ENCODE peak calls at places on chromosomes 5 and 9, in six cellular contexts. One of them, this sample, is unnamed.

GRCh38 chr9:90299963-90300362 is 342.7 kb downstream of the DIRAS2 start:
- DNase-seq in PC-3: no peak
- DNase-seq in HFFc6: no peak
- DNase-seq in cardiac fibroblast: no peak
- DNase-seq in heart left ventricle: no peak
- DNase-seq in WERI-Rb-1: peak
- DNase-seq in this sample: no peak

GRCh38 chr9:108963459-108964143 is 29.4 kb downstream of the ABITRAM start:
- DNase-seq in cardiac fibroblast: peak
- DNase-seq in HFFc6: peak
- DNase-seq in heart left ventricle: peak
- DNase-seq in WERI-Rb-1: no peak
- DNase-seq in PC-3: no peak
- DNase-seq in this sample: no peak

GRCh38 chr5:18789216-18789615 is 1155.0 kb downstream of the TAF11L14 start:
- DNase-seq in WERI-Rb-1: no peak
- DNase-seq in HFFc6: no peak
- DNase-seq in heart left ventricle: no peak
- DNase-seq in cardiac fibroblast: no peak
- DNase-seq in PC-3: no peak
- DNase-seq in this sample: no peak

GRCh38 chr9:3848445-3849114 is 322.8 kb upstream of the RFX3 start:
- DNase-seq in cardiac fibroblast: peak
- DNase-seq in PC-3: peak
- DNase-seq in heart left ventricle: no peak
- DNase-seq in WERI-Rb-1: peak
- DNase-seq in HFFc6: no peak
- DNase-seq in this sample: no peak

GRCh38 chr5:126403156-126403555 is 20.1 kb upstream of the GRAMD2B start:
- DNase-seq in cardiac fibroblast: peak
- DNase-seq in HFFc6: no peak
- DNase-seq in heart left ventricle: no peak
- DNase-seq in WERI-Rb-1: no peak
- DNase-seq in PC-3: no peak
- DNase-seq in this sample: no peak

GRCh38 chr5:174348582-174348981 is 303.1 kb downstream of the NSG2 start:
- DNase-seq in cardiac fibroblast: peak
- DNase-seq in heart left ventricle: no peak
- DNase-seq in PC-3: no peak
- DNase-seq in HFFc6: no peak
- DNase-seq in WERI-Rb-1: no peak
- DNase-seq in this sample: no peak

GRCh38 chr9:105697871-105698270 is 3.5 kb downstream of the TMEM38B start:
- DNase-seq in HFFc6: no peak
- DNase-seq in heart left ventricle: no peak
- DNase-seq in cardiac fibroblast: peak
- DNase-seq in WERI-Rb-1: no peak
- DNase-seq in PC-3: no peak
- DNase-seq in this sample: no peak

GRCh38 chr5:72543365-72543764 is 36.2 kb upstream of the ZNF366 start:
- DNase-seq in cardiac fibroblast: peak
- DNase-seq in HFFc6: peak
- DNase-seq in heart left ventricle: no peak
- DNase-seq in WERI-Rb-1: no peak
- DNase-seq in PC-3: no peak
- DNase-seq in this sample: no peak

GRCh38 chr5:111641533-111642230 is 115.3 kb downstream of the NREP start:
- DNase-seq in PC-3: peak
- DNase-seq in WERI-Rb-1: no peak
- DNase-seq in HFFc6: peak
- DNase-seq in heart left ventricle: no peak
- DNase-seq in cardiac fibroblast: peak
- DNase-seq in this sample: no peak

GRCh38 chr9:17731308-17731707 is 152.4 kb downstream of the SH3GL2 start:
- DNase-seq in cardiac fibroblast: no peak
- DNase-seq in WERI-Rb-1: no peak
- DNase-seq in heart left ventricle: no peak
- DNase-seq in PC-3: no peak
- DNase-seq in HFFc6: no peak
- DNase-seq in this sample: no peak

GRCh38 chr5:151174612-151175101 is 17.1 kb upstream of the ANXA6 start:
- DNase-seq in HFFc6: no peak
- DNase-seq in heart left ventricle: peak
- DNase-seq in cardiac fibroblast: no peak
- DNase-seq in WERI-Rb-1: no peak
- DNase-seq in PC-3: no peak
- DNase-seq in this sample: no peak

GRCh38 chr5:124285071-124285470 is 461.4 kb downstream of the ZNF608 start:
- DNase-seq in PC-3: no peak
- DNase-seq in WERI-Rb-1: no peak
- DNase-seq in heart left ventricle: no peak
- DNase-seq in cardiac fibroblast: no peak
- DNase-seq in HFFc6: no peak
- DNase-seq in this sample: no peak

GRCh38 chr5:11584008-11584407 is 320.2 kb downstream of the CTNND2 start:
- DNase-seq in cardiac fibroblast: peak
- DNase-seq in HFFc6: no peak
- DNase-seq in WERI-Rb-1: no peak
- DNase-seq in PC-3: peak
- DNase-seq in heart left ventricle: no peak
- DNase-seq in this sample: no peak

GRCh38 chr5:148268556-148268955 is at the start of gene SPINK13:
- DNase-seq in PC-3: peak
- DNase-seq in cardiac fibroblast: peak
- DNase-seq in WERI-Rb-1: no peak
- DNase-seq in HFFc6: peak
- DNase-seq in heart left ventricle: no peak
- DNase-seq in this sample: no peak

GRCh38 chr5:149310947-149311675 is 34.2 kb upstream of the GRPEL2 start:
- DNase-seq in WERI-Rb-1: peak
- DNase-seq in cardiac fibroblast: peak
- DNase-seq in heart left ventricle: peak
- DNase-seq in HFFc6: peak
- DNase-seq in PC-3: peak
- DNase-seq in this sample: peak

GRCh38 chr9:38096238-38096805 is 27.3 kb upstream of the SHB start:
- DNase-seq in HFFc6: no peak
- DNase-seq in heart left ventricle: no peak
- DNase-seq in cardiac fibroblast: no peak
- DNase-seq in WERI-Rb-1: no peak
- DNase-seq in PC-3: no peak
- DNase-seq in this sample: no peak

GRCh38 chr5:133480866-133481265 is 131.5 kb downstream of the FSTL4 start:
- DNase-seq in WERI-Rb-1: no peak
- DNase-seq in HFFc6: no peak
- DNase-seq in PC-3: no peak
- DNase-seq in heart left ventricle: no peak
- DNase-seq in cardiac fibroblast: no peak
- DNase-seq in this sample: no peak

GRCh38 chr9:79617395-79617794 is 45.6 kb downstream of the TLE4 start:
- DNase-seq in cardiac fibroblast: peak
- DNase-seq in WERI-Rb-1: no peak
- DNase-seq in PC-3: no peak
- DNase-seq in HFFc6: no peak
- DNase-seq in heart left ventricle: no peak
- DNase-seq in this sample: no peak

GRCh38 chr5:125302577-125302976 is 556.1 kb upstream of the ZNF608 start:
- DNase-seq in PC-3: peak
- DNase-seq in heart left ventricle: no peak
- DNase-seq in WERI-Rb-1: no peak
- DNase-seq in cardiac fibroblast: no peak
- DNase-seq in HFFc6: no peak
- DNase-seq in this sample: no peak

GRCh38 chr9:102985162-102985900 is 9.8 kb upstream of the CYLC2 start:
- DNase-seq in HFFc6: no peak
- DNase-seq in cardiac fibroblast: no peak
- DNase-seq in WERI-Rb-1: peak
- DNase-seq in PC-3: no peak
- DNase-seq in heart left ventricle: no peak
- DNase-seq in this sample: no peak

GRCh38 chr9:35798658-35799366 is 7.4 kb downstream of the NPR2 start:
- DNase-seq in HFFc6: peak
- DNase-seq in WERI-Rb-1: no peak
- DNase-seq in heart left ventricle: no peak
- DNase-seq in cardiac fibroblast: peak
- DNase-seq in PC-3: peak
- DNase-seq in this sample: peak

GRCh38 chr5:128378196-128378595 is 159.8 kb downstream of the FBN2 start:
- DNase-seq in heart left ventricle: no peak
- DNase-seq in PC-3: no peak
- DNase-seq in cardiac fibroblast: peak
- DNase-seq in WERI-Rb-1: no peak
- DNase-seq in HFFc6: no peak
- DNase-seq in this sample: no peak

GRCh38 chr5:175652741-175653663 is 4.9 kb upstream of the HRH2 start:
- DNase-seq in PC-3: no peak
- DNase-seq in cardiac fibroblast: no peak
- DNase-seq in heart left ventricle: no peak
- DNase-seq in HFFc6: no peak
- DNase-seq in WERI-Rb-1: no peak
- DNase-seq in this sample: peak

GRCh38 chr5:34008721-34009120 is 871 bp upstream of the AMACR start:
- DNase-seq in WERI-Rb-1: no peak
- DNase-seq in PC-3: no peak
- DNase-seq in cardiac fibroblast: peak
- DNase-seq in heart left ventricle: no peak
- DNase-seq in HFFc6: no peak
- DNase-seq in this sample: no peak
- TF ChIP-seq CTCF in WERI-Rb-1: no peak
- TF ChIP-seq CTCF in PC-3: no peak
- TF ChIP-seq CTCF in cardiac fibroblast: no peak
- TF ChIP-seq CTCF in heart left ventricle: no peak
- TF ChIP-seq CTCF in HFFc6: no peak
- TF ChIP-seq CTCF in this sample: no peak

DNA sequence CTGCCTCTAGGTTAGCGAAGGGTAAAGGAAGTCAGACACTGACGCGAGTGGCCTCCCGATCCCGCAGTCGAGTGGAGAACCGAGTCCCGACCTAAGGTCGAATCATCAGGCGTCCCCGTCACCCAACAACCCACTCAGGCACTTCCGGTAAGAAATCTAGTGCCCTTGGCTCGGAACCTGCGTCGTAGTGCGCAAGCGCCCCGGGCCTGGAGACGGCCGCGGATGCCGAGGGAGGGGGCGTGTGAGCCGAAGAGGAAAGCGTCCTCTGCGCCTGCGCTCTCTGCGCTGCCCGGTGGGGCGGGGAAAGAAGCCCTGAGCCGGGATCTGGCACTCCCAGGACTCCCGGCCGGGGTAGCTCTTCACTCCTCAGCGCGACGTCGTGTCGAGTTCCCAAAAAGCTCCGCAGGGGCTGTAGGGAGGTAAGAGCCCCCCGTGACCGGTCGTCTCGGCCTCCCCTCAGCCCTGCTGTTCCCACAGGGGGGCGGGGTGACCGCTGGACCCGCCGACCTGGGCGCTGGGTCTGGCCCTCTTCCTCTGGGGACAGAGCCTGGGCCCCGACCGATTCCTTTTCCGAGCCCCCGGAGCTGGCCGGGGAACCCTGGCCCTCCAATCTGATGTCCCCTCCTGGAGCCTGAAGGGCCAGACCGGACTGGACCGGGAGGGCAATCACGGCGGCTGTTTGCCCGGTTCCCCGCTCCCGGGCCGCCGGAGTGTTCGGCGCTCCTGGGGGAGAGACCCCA is at the start of gene ZFYVE16:
- DNase-seq in heart left ventricle: peak
- DNase-seq in cardiac fibroblast: peak
- DNase-seq in WERI-Rb-1: peak
- DNase-seq in HFFc6: peak
- DNase-seq in PC-3: peak
- DNase-seq in this sample: peak
- TF ChIP-seq CTCF in heart left ventricle: no peak
- TF ChIP-seq CTCF in cardiac fibroblast: no peak
- TF ChIP-seq CTCF in WERI-Rb-1: no peak
- TF ChIP-seq CTCF in HFFc6: peak
- TF ChIP-seq CTCF in PC-3: peak
- TF ChIP-seq CTCF in this sample: no peak

DNA sequence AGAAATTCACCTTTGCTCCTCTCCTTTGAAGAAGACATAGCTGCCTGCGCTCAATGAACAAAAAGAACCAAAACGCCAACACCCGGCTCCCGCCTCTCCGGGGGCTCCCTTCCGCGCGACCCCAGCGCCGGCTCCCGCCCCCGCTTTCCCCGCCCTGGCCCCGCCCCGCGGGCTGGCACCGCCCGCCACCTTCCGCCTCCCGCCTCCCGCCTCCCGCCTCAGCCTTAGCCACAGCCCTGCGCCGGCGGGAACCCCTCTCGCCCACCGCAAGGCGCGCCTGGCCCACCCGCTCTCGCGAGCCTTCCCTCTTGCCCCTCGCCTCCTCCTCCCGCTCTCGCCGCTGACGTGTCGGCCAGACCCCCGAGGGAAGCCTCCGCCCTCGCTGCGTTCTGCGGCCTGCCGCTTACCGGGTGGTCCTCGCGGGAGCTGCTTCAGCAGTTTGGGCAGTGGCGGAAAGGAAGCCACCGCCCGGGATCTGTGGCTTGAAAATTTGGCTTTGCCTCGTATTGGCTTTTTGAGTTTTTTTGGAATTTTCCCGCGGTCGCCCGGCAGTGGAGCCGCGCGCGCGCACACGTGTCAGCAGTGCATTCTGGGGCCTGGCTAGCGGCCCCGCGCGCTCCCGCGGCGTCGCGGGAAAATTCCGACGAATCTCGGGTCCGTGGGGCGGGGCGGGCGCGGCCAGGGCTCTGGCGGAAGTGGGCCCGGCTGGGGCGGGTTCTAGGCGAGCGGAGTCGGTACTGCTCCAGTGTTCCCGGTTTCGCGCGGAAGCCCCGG is at the start of gene FANCC:
- DNase-seq in PC-3: peak
- DNase-seq in cardiac fibroblast: peak
- DNase-seq in heart left ventricle: peak
- DNase-seq in HFFc6: peak
- DNase-seq in WERI-Rb-1: peak
- DNase-seq in this sample: peak
- TF ChIP-seq CTCF in PC-3: no peak
- TF ChIP-seq CTCF in cardiac fibroblast: no peak
- TF ChIP-seq CTCF in heart left ventricle: no peak
- TF ChIP-seq CTCF in HFFc6: peak
- TF ChIP-seq CTCF in WERI-Rb-1: no peak
- TF ChIP-seq CTCF in this sample: no peak

GRCh38 chr5:10527281-10527950 is 36.5 kb upstream of the ANKRD33B start:
- DNase-seq in cardiac fibroblast: no peak
- DNase-seq in WERI-Rb-1: no peak
- DNase-seq in heart left ventricle: no peak
- DNase-seq in HFFc6: peak
- DNase-seq in PC-3: no peak
- DNase-seq in this sample: no peak

GRCh38 chr5:10530601-10531320 is 33.1 kb upstream of the ANKRD33B start:
- DNase-seq in WERI-Rb-1: no peak
- DNase-seq in PC-3: no peak
- DNase-seq in heart left ventricle: no peak
- DNase-seq in cardiac fibroblast: no peak
- DNase-seq in HFFc6: no peak
- DNase-seq in this sample: no peak

GRCh38 chr5:10528827-10529226 is 35.0 kb upstream of the ANKRD33B start:
- DNase-seq in HFFc6: no peak
- DNase-seq in PC-3: no peak
- DNase-seq in heart left ventricle: no peak
- DNase-seq in cardiac fibroblast: no peak
- DNase-seq in WERI-Rb-1: peak
- DNase-seq in this sample: no peak

GRCh38 chr5:10525124-10525495 is 38.8 kb upstream of the ANKRD33B start:
- DNase-seq in PC-3: no peak
- DNase-seq in cardiac fibroblast: no peak
- DNase-seq in WERI-Rb-1: no peak
- DNase-seq in HFFc6: no peak
- DNase-seq in heart left ventricle: no peak
- DNase-seq in this sample: no peak

GRCh38 chr5:10528056-10528816 is 35.6 kb upstream of the ANKRD33B start:
- DNase-seq in HFFc6: peak
- DNase-seq in heart left ventricle: no peak
- DNase-seq in cardiac fibroblast: no peak
- DNase-seq in WERI-Rb-1: peak
- DNase-seq in PC-3: no peak
- DNase-seq in this sample: no peak
- TF ChIP-seq CTCF in HFFc6: peak
- TF ChIP-seq CTCF in heart left ventricle: no peak
- TF ChIP-seq CTCF in cardiac fibroblast: no peak
- TF ChIP-seq CTCF in WERI-Rb-1: peak
- TF ChIP-seq CTCF in PC-3: no peak
- TF ChIP-seq CTCF in this sample: no peak